ENCODE peak calls at places on chromosomes 13 and 19, in eight cellular contexts. B is fibroblast of lung, E is GM12864, Z is gastrocnemius medialis, W is upper lobe of right lung, N is mesothelial cell of epicardium, T is left lung, Q is cardiac muscle cell. C is an unnamed sample.

GRCh38 chr19:44764975-44765948 is 12.4 kb upstream of the CBLC start:
- DNase-seq in Q (no peak), B (no peak), T (peak; percentile 87), W (peak; percentile 74), Z (no peak), N (no peak), E (no peak), C (no peak)

GRCh38 chr13:45178349-45179142 is 22.3 kb downstream of the KCTD4 start:
- DNase-seq in Z (no peak), W (no peak), B (peak; percentile 95), Q (peak; percentile 21), N (no peak), E (no peak), T (no peak), C (no peak)

GRCh38 chr13:36395280-36395679 is 37.0 kb upstream of the CCNA1 start:
- DNase-seq in B (peak; percentile 68), Q (peak; percentile 81), Z (no peak), E (no peak), T (no peak), W (no peak), N (no peak), C (no peak)

GRCh38 chr19:958967-959685 is 25.0 kb upstream of the WDR18 start:
- DNase-seq in E (no peak), N (no peak), W (no peak), T (no peak), Q (peak; percentile 35), B (peak; percentile 70), Z (no peak), C (no peak)

GRCh38 chr19:11539495-11540365 is 1.1 kb downstream of the CNN1 start:
- DNase-seq in B (peak; percentile 56), Q (peak; percentile 55), W (no peak), E (no peak), N (peak; percentile 51), Z (no peak), T (no peak), C (no peak)

GRCh38 chr19:10568444-10568825 is 344 bp downstream of the CDKN2D start:
- DNase-seq in N (no peak), T (no peak), Q (no peak), Z (no peak), W (peak; percentile 84), E (no peak), B (no peak), C (no peak)

GRCh38 chr13:28468520-28468915 is 26.4 kb downstream of the FLT1 start:
- DNase-seq in B (no peak), W (no peak), Q (no peak), Z (no peak), E (no peak), N (no peak), T (no peak), C (no peak)

GRCh38 chr19:34124828-34125227 is 47.5 kb upstream of the LSM14A start:
- DNase-seq in E (no peak), B (no peak), N (no peak), Q (no peak), T (no peak), W (no peak), Z (no peak), C (no peak)

GRCh38 chr19:48415395-48415794 is 21.9 kb downstream of the GRIN2D start:
- DNase-seq in T (peak; percentile 90), E (peak; percentile 61), W (peak; percentile 87), B (peak; percentile 51), Q (peak; percentile 57), N (no peak), Z (peak; percentile 64), C (no peak)

DNA sequence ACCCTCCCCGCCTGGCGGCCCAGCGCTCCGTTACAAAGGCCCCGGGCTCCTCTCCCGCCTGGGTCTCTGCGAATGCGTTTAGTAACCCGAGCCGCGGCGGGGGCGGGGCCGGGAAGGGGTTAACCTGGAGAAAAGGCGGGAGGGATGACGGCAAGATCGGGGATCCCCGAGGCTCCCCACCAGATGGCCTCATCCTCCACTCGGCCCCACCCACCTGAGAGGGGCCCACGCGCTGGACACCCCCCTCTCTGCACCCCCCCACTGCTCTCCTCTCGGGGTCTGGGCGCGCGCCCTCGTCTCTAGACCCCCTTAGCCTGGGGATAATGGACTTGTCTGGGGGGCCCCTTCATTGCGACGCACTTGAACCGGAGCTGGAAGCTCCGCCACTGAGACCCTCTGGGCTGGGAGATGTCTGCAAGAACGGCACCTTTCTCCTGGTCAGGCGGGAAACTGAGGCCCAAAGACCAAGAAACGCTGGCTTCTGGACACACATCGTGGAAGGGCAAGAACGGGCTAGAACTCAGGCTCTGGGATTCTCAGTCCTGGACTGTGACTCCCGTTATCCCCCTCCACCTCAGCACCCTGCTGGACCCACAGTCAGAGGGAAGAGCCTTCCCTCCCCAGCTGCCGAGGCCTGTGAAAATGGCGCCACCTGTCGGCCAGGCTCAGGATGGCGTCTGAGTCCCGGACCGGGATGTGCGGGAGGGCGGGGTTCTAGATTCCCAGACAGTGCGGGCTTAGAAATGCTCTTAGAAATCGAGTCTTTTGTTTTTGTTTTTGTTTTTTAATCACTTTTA is 2.9 kb upstream of the LTBP4 start:
- DNase-seq in B (peak; percentile 82), E (no peak), Z (peak; percentile 76), W (peak; percentile 92), N (peak; percentile 96), Q (peak; percentile 88), T (peak; percentile 97), C (peak; percentile 82)
- TF ChIP-seq CTCF in B (peak; percentile 90), E (peak; percentile 93), Z (peak; percentile 95), W (peak; percentile 97), N (peak; percentile 99), Q (peak; percentile 96), T (peak; percentile 99), C (peak; percentile 60)

DNA sequence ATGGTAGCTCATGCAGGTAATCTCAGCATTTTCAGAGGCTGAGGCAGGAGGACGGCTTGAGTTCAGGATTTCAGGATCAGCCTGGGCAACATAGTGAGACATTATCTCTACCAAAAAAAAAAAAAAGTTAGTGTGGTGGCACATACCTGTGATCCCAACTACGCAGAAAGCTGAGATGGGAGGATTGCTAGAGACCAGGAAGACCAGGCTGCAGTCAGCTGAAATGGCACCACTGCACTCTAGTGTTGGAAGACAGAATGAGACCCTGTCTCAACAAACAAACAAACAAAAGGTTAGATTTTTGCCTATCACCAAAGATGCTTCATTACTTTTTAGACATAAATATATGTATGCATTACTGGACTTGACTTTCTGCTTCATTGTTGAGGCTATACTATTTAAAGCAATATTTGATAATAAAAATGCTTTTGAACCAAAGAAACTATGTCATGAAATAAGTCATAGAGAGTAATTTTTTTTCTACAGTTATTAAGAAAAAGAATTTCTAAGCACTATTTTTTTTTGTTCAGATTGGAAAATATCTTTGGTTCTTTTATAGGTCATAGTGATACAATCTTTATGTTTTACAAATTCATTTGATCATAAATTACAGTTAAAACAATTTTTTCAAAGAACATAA is 1180.1 kb upstream of the ATXN8OS start:
- DNase-seq in T (no peak), B (peak; percentile 25), Q (no peak), Z (no peak), N (no peak), E (no peak), W (no peak), C (no peak)
- TF ChIP-seq CTCF in T (no peak), B (no peak), Q (no peak), Z (no peak), N (no peak), E (peak; percentile 34), W (no peak), C (no peak)

GRCh38 chr19:38543807-38544568 is 73.8 kb downstream of the MAP4K1 start:
- DNase-seq in N (no peak), B (peak; percentile 85), E (peak; percentile 68), T (peak; percentile 51), W (peak; percentile 82), Z (peak; percentile 84), Q (peak; percentile 84), C (no peak)
- TF ChIP-seq CTCF in N (no peak), B (peak; percentile 45), E (no peak), T (no peak), W (peak; percentile 70), Z (no peak), Q (no peak), C (peak; percentile 41)

DNA sequence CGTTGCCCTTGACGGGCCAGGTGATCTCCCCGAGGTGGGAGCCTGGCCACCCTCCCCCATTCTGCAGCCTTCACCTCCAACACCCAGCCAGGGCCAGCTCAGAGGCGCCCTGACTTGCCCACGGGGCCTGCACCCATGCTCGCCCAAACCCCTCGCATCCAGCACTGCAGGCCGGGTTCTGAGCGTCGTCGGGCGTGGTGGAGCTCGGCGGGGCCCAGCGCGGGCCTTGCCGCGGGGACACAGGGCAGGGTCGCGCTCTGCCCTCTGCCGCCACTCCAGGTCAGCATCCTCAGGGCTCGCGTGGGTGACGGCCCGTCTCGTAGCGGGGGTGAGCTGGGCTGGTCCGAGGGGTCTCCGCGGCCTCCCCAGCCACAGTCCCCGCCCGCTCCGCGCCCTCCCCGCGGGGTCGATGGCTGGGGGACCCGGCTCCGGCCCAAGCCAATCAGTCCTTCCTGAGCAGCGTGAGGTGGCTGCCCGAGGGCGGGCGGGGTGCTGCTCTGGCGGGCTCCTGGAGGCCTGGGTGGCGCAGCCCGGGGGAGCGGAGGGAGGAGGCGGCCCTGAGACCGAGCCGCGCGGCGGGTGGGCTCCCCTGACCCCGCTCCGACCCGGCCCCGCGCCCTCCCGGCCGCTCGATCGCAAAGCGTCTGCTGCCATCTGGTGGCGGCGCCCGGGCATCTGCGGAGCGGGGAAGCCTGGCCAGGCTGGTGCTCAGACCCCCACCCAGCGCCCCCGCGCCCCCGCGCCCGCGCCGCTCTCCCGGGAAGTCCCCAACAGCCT is 61.4 kb downstream of the CCNE1 start:
- DNase-seq in T (peak; percentile 93), Z (peak; percentile 32), W (peak; percentile 75), B (peak; percentile 7), Q (peak; percentile 34), E (no peak), N (peak; percentile 81), C (peak; percentile 75)
- TF ChIP-seq CTCF in T (peak; percentile 91), Z (peak; percentile 91), W (peak; percentile 83), B (peak; percentile 67), Q (peak; percentile 57), E (peak; percentile 68), N (peak; percentile 84), C (no peak)

DNA sequence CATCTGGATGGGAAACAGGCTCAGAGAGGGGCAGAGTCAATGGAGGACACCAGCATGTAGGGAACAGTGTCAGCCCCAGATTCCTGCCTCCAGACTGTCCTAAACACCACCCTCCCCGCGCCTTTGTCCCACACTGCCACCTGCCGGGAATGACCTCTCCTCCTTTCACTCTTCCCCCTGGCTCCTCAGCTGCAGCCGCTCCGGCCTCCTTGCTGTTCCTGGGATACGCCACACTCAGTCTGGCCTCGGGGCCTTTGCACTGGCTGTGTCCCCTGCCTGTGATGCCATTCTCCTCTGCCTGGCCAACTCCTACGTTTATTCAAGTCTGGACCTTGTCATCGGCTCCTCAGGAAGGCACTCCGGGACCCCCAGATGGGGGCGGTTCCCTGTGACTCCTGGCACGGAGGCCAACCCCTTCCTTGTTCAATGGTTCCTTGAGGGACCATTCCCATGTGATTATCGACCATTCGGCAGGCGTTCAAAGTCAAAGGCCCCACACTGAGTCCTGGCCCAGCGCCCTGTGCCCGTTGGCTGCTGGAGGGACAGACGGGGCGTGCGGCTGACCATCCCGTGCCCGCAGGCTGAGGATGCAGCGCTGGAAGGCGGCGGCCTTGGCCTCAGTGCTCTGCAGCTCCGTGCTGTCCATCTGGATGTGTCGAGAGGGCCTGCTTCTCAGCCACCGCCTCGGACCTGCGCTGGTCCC is 15.8 kb downstream of the FUT6 start:
- DNase-seq in T (no peak), Z (no peak), E (no peak), B (no peak), N (no peak), W (peak; percentile 77), Q (no peak), C (no peak)
- TF ChIP-seq CTCF in T (no peak), Z (no peak), E (no peak), B (no peak), N (no peak), W (no peak), Q (no peak), C (no peak)

GRCh38 chr19:8731428-8732169 is 10.2 kb downstream of the OR2Z1 start:
- DNase-seq in B (no peak), Q (no peak), N (no peak), E (no peak), T (no peak), Z (no peak), W (no peak), C (no peak)
- TF ChIP-seq CTCF in B (no peak), Q (no peak), N (no peak), E (no peak), T (no peak), Z (no peak), W (no peak), C (no peak)

C was measured in activated B cell treated with CpG ODN at 0.5 μM for 24 hours.